ENCODE peak calls at places on chromosomes 12 and 14, in four cellular contexts. D is esophagus muscularis mucosa, F is HepG2, J is transverse colon. R is an unnamed sample.

GRCh38 chr12:68001486-68002466 is 12.5 kb downstream of the IFNG-AS1 start:
- DNase-seq in D (no peak), F (no peak), J (no peak), R (no peak)

GRCh38 chr12:21962236-21962635 is 21.0 kb upstream of the ABCC9 start:
- DNase-seq in D (no peak), F (no peak), J (no peak), R (no peak)

GRCh38 chr12:107929436-107929835 is 154.9 kb downstream of the ASCL4 start:
- DNase-seq in D (peak; percentile 80), F (peak; percentile 35), J (no peak), R (no peak)

GRCh38 chr12:123225443-123225842 is 7.5 kb downstream of the MPHOSPH9 start:
- DNase-seq in D (no peak), F (no peak), J (no peak), R (no peak)

GRCh38 chr12:122021193-122021821 is 377 bp upstream of the BCL7A start:
- DNase-seq in D (no peak), F (no peak), J (peak; percentile 31), R (peak; percentile 76)

GRCh38 chr14:101457936-101458535 is 103.3 kb upstream of the DIO3 start:
- DNase-seq in D (no peak), F (no peak), J (no peak), R (no peak)

GRCh38 chr12:109624467-109624866 is 50.9 kb downstream of the MVK start:
- DNase-seq in D (no peak), F (no peak), J (no peak), R (no peak)

GRCh38 chr12:130956009-130956408 is 2.3 kb downstream of the ADGRD1 start:
- DNase-seq in D (peak; percentile 34), F (no peak), J (no peak), R (no peak)

GRCh38 chr12:123741937-123742572 is 20.0 kb upstream of the DNAH10 start:
- DNase-seq in D (no peak), F (no peak), J (no peak), R (no peak)

GRCh38 chr12:46921754-46922113 is 95.9 kb upstream of the SLC38A4 start:
- DNase-seq in D (no peak), F (peak; percentile 42), J (no peak), R (no peak)

GRCh38 chr14:22560638-22561365 is 28.2 kb downstream of the DAD1 start:
- DNase-seq in D (no peak), F (peak; percentile 85), J (no peak), R (no peak)

GRCh38 chr12:75878382-75878720 is 153.2 kb downstream of the PHLDA1 start:
- DNase-seq in D (no peak), F (no peak), J (no peak), R (no peak)

GRCh38 chr14:39419272-39419671 is 13.0 kb downstream of the FBXO33 start:
- DNase-seq in D (no peak), F (peak; percentile 35), J (no peak), R (no peak)

GRCh38 chr12:25121916-25122315 is 73.0 kb downstream of the DNAI7 start:
- DNase-seq in D (no peak), F (no peak), J (no peak), R (no peak)

GRCh38 chr14:104228716-104229620 is 90.6 kb downstream of the KIF26A start:
- DNase-seq in D (no peak), F (no peak), J (peak; percentile 8), R (no peak)

GRCh38 chr14:68781161-68782021 is 11.5 kb downstream of the ZFP36L1 start:
- DNase-seq in D (no peak), F (no peak), J (peak; percentile 64), R (peak; percentile 68)

GRCh38 chr12:54259194-54260011 is 20.5 kb downstream of the CBX5 start:
- DNase-seq in D (no peak), F (no peak), J (peak; percentile 64), R (peak; percentile 92)

GRCh38 chr12:12172106-12172511 is 94.7 kb downstream of the LRP6 start:
- DNase-seq in D (no peak), F (no peak), J (no peak), R (no peak)

GRCh38 chr14:104545151-104545931 is 34.2 kb upstream of the C14orf180 start:
- DNase-seq in D (no peak), F (no peak), J (no peak), R (peak; percentile 55)

GRCh38 chr12:125148316-125148715 is 83.1 kb downstream of the AACS start:
- DNase-seq in D (no peak), F (no peak), J (no peak), R (no peak)

GRCh38 chr12:51863363-51863920 is 14.9 kb upstream of the FIGNL2 start:
- DNase-seq in D (no peak), F (no peak), J (no peak), R (no peak)

GRCh38 chr12:125890983-125891382 is 825.7 kb downstream of the AACS start:
- DNase-seq in D (no peak), F (no peak), J (no peak), R (no peak)

GRCh38 chr14:104743461-104744380 is 9.2 kb upstream of the SIVA1 start:
- DNase-seq in D (no peak), F (no peak), J (no peak), R (no peak)

GRCh38 chr14:99793213-99794155 is at the start of gene EML1:
- DNase-seq in D (no peak), F (peak; percentile 41), J (peak; percentile 69), R (peak; percentile 93)
- TF ChIP-seq POLR2A in D (no peak), F (no peak), J (no peak), R (no peak)

GRCh38 chr12:645563-646071 is 17.6 kb downstream of the NINJ2 start:
- DNase-seq in D (no peak), F (peak; percentile 79), J (no peak), R (peak; percentile 87)

GRCh38 chr12:644293-644639 is 19.0 kb downstream of the NINJ2 start:
- DNase-seq in D (no peak), F (no peak), J (no peak), R (peak; percentile 38)

GRCh38 chr12:644818-645552 is 18.3 kb downstream of the NINJ2 start:
- DNase-seq in D (no peak), F (no peak), J (no peak), R (no peak)

GRCh38 chr12:642633-643477 is 20.4 kb downstream of the NINJ2 start:
- DNase-seq in D (no peak), F (no peak), J (peak; percentile 84), R (peak; percentile 87)

DNA sequence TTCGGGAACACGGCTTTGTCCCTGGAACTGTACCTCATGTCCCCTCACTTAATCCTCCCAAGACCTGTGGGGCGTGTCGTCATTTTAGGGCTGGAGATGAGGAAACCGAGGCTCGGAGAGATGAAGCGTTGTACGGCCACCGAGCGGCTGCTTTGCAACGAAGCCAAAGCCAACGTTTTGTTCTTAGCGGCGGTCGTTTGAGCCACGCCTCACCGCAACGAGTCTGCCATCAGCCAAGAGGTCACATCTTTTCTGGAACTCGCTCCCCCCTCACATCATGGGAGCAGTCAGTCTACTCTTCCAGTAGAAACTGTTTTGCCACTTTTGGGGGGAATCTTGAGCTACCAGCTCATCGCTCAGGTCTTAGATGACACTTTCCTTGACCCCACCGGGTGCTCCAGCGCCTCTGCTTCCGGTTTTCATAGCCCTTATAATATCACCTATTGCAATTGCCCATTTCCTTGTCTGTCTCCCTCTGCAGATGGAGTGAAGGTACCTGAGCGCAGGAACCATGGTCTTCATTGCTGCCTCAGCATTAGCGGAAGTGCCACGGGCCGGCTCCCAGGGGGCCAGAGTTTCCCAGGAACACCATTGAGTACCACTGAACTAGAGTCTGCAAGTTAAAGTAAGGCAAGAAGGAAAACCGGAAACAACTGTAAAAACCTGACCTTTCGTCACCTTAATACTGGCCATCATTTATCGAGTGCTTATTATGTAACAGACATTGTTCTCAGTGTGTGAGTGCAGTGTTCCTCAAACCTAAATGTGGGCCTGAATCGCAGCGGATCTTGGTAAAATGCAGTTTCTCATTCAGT is 19.6 kb downstream of the NINJ2 start:
- DNase-seq in D (no peak), F (no peak), J (peak; percentile 42), R (peak; percentile 68)
- TF ChIP-seq POLR2AphosphoS5 in D (no peak), F (no peak), J (no peak), R (peak; percentile 5)

DNA sequence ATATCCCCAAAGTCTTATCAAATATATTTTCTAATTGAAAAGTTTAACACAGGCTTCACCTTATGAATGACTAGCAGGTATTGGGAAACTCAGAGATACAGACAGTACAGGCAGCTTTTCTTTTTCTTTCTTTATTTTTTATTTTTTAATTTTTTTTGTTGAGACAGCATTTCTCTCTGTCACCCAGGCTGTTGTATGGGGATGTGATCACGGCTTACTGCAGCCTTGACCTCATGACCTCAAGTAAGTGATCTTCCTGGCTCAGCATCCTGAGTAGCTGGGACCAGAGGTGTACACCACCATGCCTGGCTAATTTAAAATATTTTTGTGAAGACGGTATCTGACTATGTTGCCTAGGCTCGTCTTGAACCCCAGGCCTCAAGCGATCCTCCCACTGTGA is 85.0 kb downstream of the BRMS1L start:
- DNase-seq in D (no peak), F (no peak), J (no peak), R (no peak)
- TF ChIP-seq POLR2A in D (no peak), F (no peak), J (no peak), R (no peak)

DNA sequence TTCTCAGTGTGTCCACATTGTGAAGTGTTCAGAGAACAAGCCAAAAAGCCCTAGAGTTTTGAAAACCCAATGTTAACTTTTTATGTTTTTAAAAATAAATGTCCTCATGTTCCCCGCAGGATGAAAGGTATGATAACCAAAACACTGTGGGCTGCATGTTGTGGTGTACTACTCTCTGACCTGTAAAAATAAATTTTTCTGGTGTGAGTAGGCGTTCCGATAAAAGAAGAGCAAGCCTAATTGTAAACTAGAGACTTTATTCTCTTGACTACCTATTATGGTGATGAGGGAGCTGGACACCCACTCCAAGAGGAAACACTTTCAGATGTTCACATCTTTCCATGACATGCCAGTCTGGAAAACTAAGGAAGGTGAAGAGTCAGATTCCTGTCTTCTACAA is 18.2 kb downstream of the PTGER2 start:
- DNase-seq in D (no peak), F (no peak), J (no peak), R (no peak)
- TF ChIP-seq POLR2AphosphoS5 in D (no peak), F (no peak), J (no peak), R (no peak)

DNA sequence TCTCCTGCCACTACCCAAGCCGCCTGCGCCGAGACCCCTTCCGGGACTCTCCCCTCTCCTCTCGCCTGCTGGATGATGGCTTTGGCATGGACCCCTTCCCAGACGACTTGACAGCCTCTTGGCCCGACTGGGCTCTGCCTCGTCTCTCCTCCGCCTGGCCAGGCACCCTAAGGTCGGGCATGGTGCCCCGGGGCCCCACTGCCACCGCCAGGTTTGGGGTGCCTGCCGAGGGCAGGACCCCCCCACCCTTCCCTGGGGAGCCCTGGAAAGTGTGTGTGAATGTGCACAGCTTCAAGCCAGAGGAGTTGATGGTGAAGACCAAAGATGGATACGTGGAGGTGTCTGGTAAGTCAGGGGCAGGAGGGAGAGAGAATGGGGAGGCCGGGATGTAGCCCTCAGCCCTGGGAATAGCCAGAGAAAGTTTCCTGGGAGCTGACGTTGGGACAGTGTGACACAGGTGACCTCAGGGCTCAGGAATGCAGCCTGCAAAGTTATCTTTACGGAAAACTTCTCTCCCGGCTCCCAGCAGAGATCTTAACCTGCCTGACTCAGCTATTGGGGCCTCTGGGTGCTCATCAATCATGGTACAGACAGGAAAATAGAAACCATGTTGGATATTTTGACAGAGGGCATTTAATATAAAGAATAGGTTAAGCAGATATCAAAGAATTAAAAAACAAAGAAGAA is 747 bp downstream of the HSPB8 start:
- DNase-seq in D (no peak), F (peak; percentile 67), J (no peak), R (peak; percentile 76)
- TF ChIP-seq POLR2A in D (peak; percentile 26), F (no peak), J (no peak), R (no peak)

DNA sequence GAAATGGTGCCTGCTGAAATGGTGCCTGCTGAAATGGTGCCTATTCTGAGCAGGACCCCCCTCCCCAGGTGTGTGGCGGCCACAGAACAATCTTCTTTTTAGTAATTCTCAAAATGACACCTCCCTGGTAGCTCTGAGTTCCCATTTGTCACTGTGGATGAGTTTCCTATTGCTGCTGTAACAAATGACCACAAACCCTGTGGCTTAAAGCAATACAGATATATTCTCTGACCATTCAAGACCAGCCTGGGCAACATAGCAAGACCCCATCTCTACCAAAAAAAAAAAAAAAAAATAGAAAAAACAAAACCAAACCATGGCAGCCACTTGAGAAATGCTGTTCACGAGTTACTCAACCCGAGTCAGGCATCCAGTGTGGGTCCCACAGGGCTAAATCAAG is 7.9 kb downstream of the ACADS start:
- DNase-seq in D (no peak), F (no peak), J (no peak), R (no peak)
- TF ChIP-seq POLR2AphosphoS5 in D (no peak), F (no peak), J (no peak), R (no peak)

R was measured in sigmoid colon.